ENCODE peak calls at places on chromosomes 4 and X, in four cellular contexts. I, Q, V and P are unnamed samples.

GRCh38 chr4:66688674-66689073 is 856.6 kb downstream of the CENPC start:
- DNase-seq in V (peak; percentile 67), I (no peak), Q (no peak), P (peak; percentile 33)

GRCh38 chr4:105150511-105150910 is 3.8 kb downstream of the TET2 start:
- DNase-seq in I (no peak), Q (no peak), V (no peak), P (no peak)

GRCh38 chrX:96835660-96836289 is 47.9 kb upstream of the RPA4 start:
- DNase-seq in V (no peak), Q (no peak), I (no peak), P (no peak)

GRCh38 chr4:128461300-128462103 is 173.9 kb upstream of the PGRMC2 start:
- DNase-seq in Q (no peak), V (peak; percentile 61), I (no peak), P (no peak)

GRCh38 chr4:163548481-163549243 is 54.2 kb downstream of the TMA16 start:
- DNase-seq in V (peak; percentile 65), Q (no peak), I (no peak), P (peak; percentile 70)

GRCh38 chrX:883588-883987 is 253.0 kb downstream of the SHOX start:
- DNase-seq in Q (peak; percentile 39), V (no peak), I (no peak), P (no peak)

GRCh38 chr4:175469519-175469918 is 342.5 kb downstream of the GPM6A start:
- DNase-seq in I (no peak), Q (no peak), V (peak; percentile 70), P (peak; percentile 20)

GRCh38 chrX:52556741-52557140 is 39.9 kb upstream of the XAGE1B start:
- DNase-seq in Q (no peak), I (no peak), V (no peak), P (no peak)

GRCh38 chr4:21415728-21416127 is 532.8 kb downstream of the KCNIP4 start:
- DNase-seq in I (no peak), Q (no peak), V (no peak), P (no peak)

GRCh38 chr4:8544741-8545438 is 35.3 kb upstream of the GPR78 start:
- DNase-seq in Q (peak; percentile 63), V (no peak), I (peak; percentile 43), P (no peak)

GRCh38 chr4:133483600-133484246 is 334.6 kb downstream of the PCDH10 start:
- DNase-seq in I (no peak), Q (no peak), V (peak; percentile 45), P (peak; percentile 63)

GRCh38 chrX:83845397-83845796 is 15.5 kb upstream of the CYLC1 start:
- DNase-seq in Q (no peak), V (peak; percentile 50), I (no peak), P (peak; percentile 33)

GRCh38 chr4:88007304-88008132 is at the start of gene PKD2:
- DNase-seq in V (peak; percentile 66), I (peak; percentile 96), Q (peak; percentile 97), P (peak; percentile 65)

GRCh38 chrX:38220024-38220935 is at the start of gene SRPX:
- DNase-seq in Q (peak; percentile 75), V (peak; percentile 69), I (peak; percentile 71), P (peak; percentile 74)

GRCh38 chrX:44428989-44429627 is 85.6 kb upstream of the EFHC2 start:
- DNase-seq in V (peak; percentile 74), Q (no peak), I (no peak), P (no peak)

GRCh38 chr4:139528377-139529005 is 27.5 kb downstream of the SETD7 start:
- DNase-seq in V (no peak), I (peak; percentile 85), Q (peak; percentile 32), P (peak; percentile 23)

GRCh38 chrX:1221296-1221845 is 8.9 kb upstream of the CRLF2 start:
- DNase-seq in I (no peak), Q (no peak), V (no peak), P (no peak)

GRCh38 chr4:41176357-41176756 is 38.0 kb downstream of the APBB2 start:
- DNase-seq in I (no peak), V (peak; percentile 36), Q (no peak), P (no peak)

GRCh38 chr4:159134422-159134821 is 31.5 kb downstream of the RAPGEF2 start:
- DNase-seq in Q (no peak), V (no peak), I (no peak), P (no peak)

GRCh38 chr4:66372706-66373105 is 702.4 kb upstream of the EPHA5 start:
- DNase-seq in V (no peak), I (no peak), Q (no peak), P (no peak)

GRCh38 chr4:119204898-119205297 is 7.6 kb upstream of the USP53 start:
- DNase-seq in I (no peak), Q (no peak), V (peak; percentile 32), P (no peak)

GRCh38 chr4:59597536-59598232 is 1602.4 kb upstream of the ADGRL3 start:
- DNase-seq in V (no peak), I (no peak), Q (no peak), P (no peak)

GRCh38 chrX:44224760-44225159 is 118.7 kb downstream of the EFHC2 start:
- DNase-seq in V (no peak), I (no peak), Q (no peak), P (no peak)

GRCh38 chrX:112025753-112026152 is 56.8 kb downstream of the TRPC5 start:
- DNase-seq in V (no peak), Q (no peak), I (no peak), P (no peak)

GRCh38 chr4:13665711-13666660 is 38.5 kb upstream of the BOD1L1 start:
- DNase-seq in Q (no peak), V (peak; percentile 48), I (no peak), P (no peak)

GRCh38 chr4:6595897-6596537 is 21.0 kb downstream of the MAN2B2 start:
- DNase-seq in Q (no peak), I (peak; percentile 39), V (peak; percentile 23), P (no peak)

GRCh38 chrX:141405878-141406492 is 163.7 kb upstream of the SPANXC start:
- DNase-seq in V (peak; percentile 87), Q (no peak), I (no peak), P (no peak)

GRCh38 chr4:38075370-38076152 is 115.4 kb downstream of the PTTG2 start:
- DNase-seq in I (no peak), Q (no peak), V (no peak), P (no peak)

GRCh38 chr4:80999943-81000342 is 30.6 kb upstream of the BMP3 start:
- DNase-seq in Q (no peak), V (no peak), I (no peak), P (no peak)

GRCh38 chrX:79325263-79325958 is 41.7 kb downstream of the ITM2A start:
- DNase-seq in I (no peak), V (peak; percentile 5), Q (no peak), P (no peak)

GRCh38 chr4:105551968-105552746 is at the start of gene ARHGEF38:
- DNase-seq in V (peak; percentile 89), I (no peak), Q (no peak), P (peak; percentile 43)

GRCh38 chrX:138986866-138987265 is 275.3 kb upstream of the FGF13 start:
- DNase-seq in Q (no peak), V (peak; percentile 62), I (no peak), P (no peak)

GRCh38 chr4:54103190-54103574 is 3.2 kb downstream of the GSX2 start:
- DNase-seq in Q (no peak), V (no peak), I (no peak), P (no peak)

GRCh38 chr4:54109226-54110018 is 9.5 kb downstream of the GSX2 start:
- DNase-seq in Q (peak; percentile 77), I (no peak), V (no peak), P (no peak)

GRCh38 chr4:54104907-54105306 is 4.9 kb downstream of the GSX2 start:
- DNase-seq in I (no peak), Q (no peak), V (no peak), P (no peak)

GRCh38 chr4:54110019-54110416 is 10.1 kb downstream of the GSX2 start:
- DNase-seq in V (no peak), I (no peak), Q (no peak), P (no peak)

DNA sequence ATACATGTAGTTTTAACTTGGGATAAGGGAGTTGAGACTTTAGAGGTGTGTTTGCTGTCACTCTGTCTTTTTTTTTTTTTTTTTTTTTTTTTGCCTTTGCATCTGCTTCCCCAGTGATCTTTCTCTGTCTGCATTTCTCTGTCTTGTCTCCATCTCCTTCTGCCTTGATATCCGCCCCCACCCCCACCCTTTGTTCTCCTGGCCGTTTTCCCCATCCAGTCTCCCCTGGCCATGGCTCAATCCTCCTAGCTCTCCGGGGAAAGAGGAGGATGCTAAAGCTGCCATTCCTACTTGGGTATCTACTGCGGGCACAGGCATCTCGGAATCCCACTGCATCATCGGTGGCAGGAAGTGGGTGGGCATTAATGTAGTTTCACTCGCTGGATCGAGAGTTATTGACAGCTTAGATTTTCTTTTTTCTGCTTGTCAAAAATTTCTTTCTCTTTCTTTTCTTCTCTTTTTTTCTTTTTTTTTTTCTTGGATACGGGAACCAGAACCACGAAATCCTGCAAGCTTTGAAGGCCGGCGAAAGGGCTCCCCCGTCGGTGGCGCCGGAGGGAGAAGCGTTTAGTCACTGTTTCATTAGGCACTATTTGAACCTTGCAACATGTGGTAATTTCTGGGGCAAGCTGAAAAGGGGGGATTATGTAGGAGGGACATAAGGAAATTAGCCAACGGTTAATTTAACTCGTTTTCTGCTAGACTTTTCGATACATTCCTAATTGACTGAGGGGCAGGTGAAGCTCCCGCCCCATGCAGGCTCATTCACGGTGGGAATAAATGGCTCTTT is 8.2 kb downstream of the GSX2 start:
- DNase-seq in V (no peak), I (no peak), Q (peak; percentile 36), P (no peak)
- H3K27me3 ChIP-seq in V (no peaks in the 10 kb centered on the region), I (no peaks in the 10 kb centered on the region), Q (peaks cover 35% of the 10 kb centered on the region), P (peaks cover 28% of the 10 kb centered on the region)

DNA sequence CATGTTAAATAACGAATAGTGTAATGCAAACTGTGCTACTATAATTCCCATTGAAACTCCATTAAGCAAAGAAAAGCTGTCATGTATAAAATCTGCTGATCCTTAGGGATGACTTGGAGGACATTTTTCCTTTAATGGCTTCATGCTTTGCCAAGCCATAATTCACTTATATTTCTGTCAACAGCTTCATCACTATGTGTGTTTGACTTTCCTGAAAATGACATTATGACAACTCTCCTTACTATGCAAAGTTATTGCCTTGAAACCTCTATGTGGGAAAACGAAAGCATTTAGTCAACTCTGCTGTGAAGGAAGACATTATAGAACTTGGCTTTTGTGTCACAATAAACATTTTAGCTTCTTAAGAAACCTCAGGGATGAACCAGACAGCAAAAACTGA is 210.5 kb downstream of the GRXCR1 start:
- DNase-seq in Q (no peak), I (no peak), V (no peak), P (no peak)
- H3K27ac ChIP-seq in Q (no peak overlapping the region), I (no peak overlapping the region), V (no peak overlapping the region), P (no peak overlapping the region)

DNA sequence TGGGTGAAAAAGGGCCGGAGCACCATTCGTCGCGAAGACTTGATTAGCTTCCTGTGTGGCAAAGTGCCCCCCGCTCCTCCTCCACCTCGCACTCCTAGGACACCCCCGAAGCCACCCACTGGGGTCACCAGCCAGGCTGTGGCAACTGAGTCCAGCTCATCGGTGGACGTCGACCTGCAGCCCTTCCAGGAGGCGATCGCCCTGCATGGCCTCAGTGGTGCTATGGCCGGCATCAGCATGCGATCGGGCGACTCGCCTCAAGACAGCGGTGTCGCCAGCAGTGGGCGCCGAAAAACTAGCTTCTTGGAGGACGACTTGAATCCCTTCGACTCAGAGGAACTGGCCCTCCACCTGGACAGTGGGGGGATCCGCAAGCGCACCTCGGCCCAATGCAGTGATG is 126.8 kb upstream of the CXorf66 start:
- DNase-seq in I (no peak), V (no peak), Q (no peak), P (no peak)
- H3K27me3 ChIP-seq in I (no peaks in the 10 kb centered on the region), V (peaks cover 56% of the 10 kb centered on the region), Q (no peaks in the 10 kb centered on the region), P (peaks cover 38% of the 10 kb centered on the region)

DNA sequence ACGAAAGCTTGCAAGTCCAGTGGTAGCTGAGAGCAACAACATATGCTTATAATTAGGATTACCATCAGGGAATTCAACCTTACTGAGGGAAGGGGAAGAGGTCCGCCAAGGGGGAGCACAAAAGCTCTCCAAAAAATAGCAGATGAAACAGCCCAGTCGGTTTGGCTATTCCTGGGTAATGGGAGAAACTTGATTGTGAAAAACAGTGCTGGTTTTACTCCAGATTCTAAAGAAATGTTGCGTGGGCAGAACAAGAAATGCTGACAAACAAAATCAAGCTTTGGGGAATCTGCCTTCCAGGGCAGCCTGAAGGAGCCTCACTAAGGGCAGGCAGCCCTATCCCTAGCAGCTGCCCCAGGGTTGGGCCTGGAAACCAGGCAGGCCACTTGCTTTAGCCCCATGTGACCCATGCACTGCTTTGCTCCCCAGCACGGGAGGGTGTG is 160.8 kb upstream of the LDB2 start:
- DNase-seq in V (no peak), I (peak; percentile 72), Q (no peak), P (peak; percentile 19)
- H3K27ac ChIP-seq in V (no peak overlapping the region), I (no peak overlapping the region), Q (no peak overlapping the region), P (no peak overlapping the region)